ENCODE peak calls at places on chromosome 17, in four cellular contexts. Y is head of caudate nucleus, S is B cell, Z is lower leg skin. E is an unnamed sample.

GRCh38 chr17:77376795-77377751 is 236.3 kb downstream of the SEC14L1 start:
- DNase-seq in S (no peak), Z (no peak), Y (no peak), E (no peak)

GRCh38 chr17:7046127-7046724 is 2.3 kb upstream of the SLC16A11 start:
- DNase-seq in Y (peak; percentile 56), Z (peak; percentile 86), S (peak; percentile 51), E (peak; percentile 69)

GRCh38 chr17:48134912-48135480 is 27.4 kb downstream of the SNX11 start:
- DNase-seq in S (no peak), Z (no peak), Y (no peak), E (peak; percentile 45)

GRCh38 chr17:56918916-56919315 is 5.1 kb upstream of the TRIM25 start:
- DNase-seq in S (no peak), Z (no peak), Y (no peak), E (no peak)

GRCh38 chr17:4947411-4948165 is 742 bp downstream of the PFN1 start:
- DNase-seq in S (peak; percentile 73), Y (peak; percentile 81), Z (peak; percentile 35), E (peak; percentile 91)

GRCh38 chr17:66548659-66549311 is 246.4 kb downstream of the PRKCA start:
- DNase-seq in S (no peak), Y (no peak), Z (no peak), E (no peak)

GRCh38 chr17:78337244-78338109 is 22.4 kb downstream of the SOCS3 start:
- DNase-seq in Z (no peak), Y (no peak), S (peak; percentile 83), E (no peak)

GRCh38 chr17:80899402-80900268 is 92.0 kb upstream of the CHMP6 start:
- DNase-seq in Y (peak; percentile 63), S (peak; percentile 56), Z (no peak), E (peak; percentile 96)

GRCh38 chr17:17186051-17186450 is 20.1 kb downstream of the PLD6 start:
- DNase-seq in Y (no peak), S (no peak), Z (no peak), E (no peak)

GRCh38 chr17:12693640-12694039 is 27.9 kb downstream of the MYOCD start:
- DNase-seq in Z (no peak), S (no peak), Y (no peak), E (no peak)

GRCh38 chr17:77472837-77473214 is 332.1 kb downstream of the SEC14L1 start:
- DNase-seq in S (no peak), Y (no peak), Z (no peak), E (no peak)

GRCh38 chr17:73840829-73841228 is 196.6 kb upstream of the SDK2 start:
- DNase-seq in Z (no peak), S (no peak), Y (no peak), E (no peak)

GRCh38 chr17:4676777-4677176 is 27.2 kb downstream of the PELP1 start:
- DNase-seq in Z (no peak), Y (no peak), S (no peak), E (no peak)

GRCh38 chr17:45973099-45973838 is 25.8 kb upstream of the STH start:
- DNase-seq in Z (peak; percentile 44), Y (no peak), S (no peak), E (no peak)

GRCh38 chr17:57086069-57086930 is 1.3 kb downstream of the AKAP1 start:
- DNase-seq in S (peak; percentile 40), Y (peak; percentile 46), Z (peak; percentile 38), E (peak; percentile 76)